ENCODE peak calls at places on chromosomes 1 and 21, in seven cellular contexts. T is KBM-7; Y is COLO829; W is hepatocyte; O is stimulated activated naive CD8-positive, alpha-beta T cell treated with anti-CD3 and anti-CD28 coated beads, Interleukin-15, Interleukin-2, amounts not matched to agents 100 U/mL and 50 U/mL, for 24 hours; L is NCI-H526 treated with DMSO at 0.1 percent for 48 hours; S is activated naive CD4-positive, alpha-beta T cell. E is an unnamed sample.

GRCh38 chr1:160069460-160070231 is at the start of gene KCNJ10:
- DNase-seq in L (no peak), W (no peak), O (no peak), Y (no peak), T (no peak), S (no peak), E (no peak)

GRCh38 chr21:39601194-39601940 is 11.4 kb upstream of the B3GALT5 start:
- DNase-seq in L (no peak), S (no peak), O (no peak), Y (no peak), W (no peak), T (no peak), E (no peak)

GRCh38 chr21:31526040-31526439 is 133.5 kb upstream of the SOD1 start:
- DNase-seq in W (no peak), O (no peak), S (no peak), Y (peak), T (no peak), L (no peak), E (no peak)

GRCh38 chr1:21508580-21509350 is 458 bp upstream of the ALPL start:
- DNase-seq in W (peak), S (peak), L (peak), T (peak), Y (no peak), O (peak), E (no peak)

GRCh38 chr1:145960468-145961108 is 2.8 kb upstream of the LIX1L start:
- DNase-seq in W (peak), O (peak), Y (peak), T (peak), S (peak), L (peak), E (no peak)

GRCh38 chr1:115727706-115728249 is 40.7 kb downstream of the CASQ2 start:
- DNase-seq in O (no peak), S (no peak), W (peak), L (no peak), Y (peak), T (peak), E (no peak)

GRCh38 chr1:205226868-205227583 is 720 bp upstream of the TMCC2 start:
- DNase-seq in Y (peak), W (no peak), O (no peak), T (no peak), L (no peak), S (no peak), E (peak)

GRCh38 chr1:61226791-61227567 is 144.6 kb downstream of the NFIA start:
- DNase-seq in T (no peak), S (no peak), L (no peak), O (no peak), W (no peak), Y (no peak), E (no peak)

GRCh38 chr1:3049164-3049563 is 19.8 kb upstream of the PRDM16 start:
- DNase-seq in S (no peak), Y (no peak), T (no peak), O (no peak), L (no peak), W (no peak), E (no peak)

GRCh38 chr1:171221665-171222591 is 26.4 kb upstream of the FMO1 start:
- DNase-seq in W (no peak), Y (no peak), O (no peak), L (no peak), S (no peak), T (no peak), E (no peak)

GRCh38 chr1:243587823-243588560 is 262.1 kb downstream of the AKT3 start:
- DNase-seq in W (no peak), T (no peak), L (no peak), S (no peak), Y (no peak), O (no peak), E (no peak)

GRCh38 chr1:18409609-18410237 is 71.0 kb upstream of the KLHDC7A start:
- DNase-seq in O (no peak), W (no peak), S (no peak), T (no peak), L (no peak), Y (no peak), E (no peak)

GRCh38 chr1:159823401-159823800 is 3.3 kb upstream of the SLAMF8 start:
- DNase-seq in O (no peak), L (peak), Y (no peak), S (no peak), T (no peak), W (no peak), E (no peak)

GRCh38 chr1:72690871-72691270 is 408.5 kb upstream of the NEGR1 start:
- DNase-seq in S (no peak), L (no peak), W (no peak), O (no peak), T (no peak), Y (no peak), E (no peak)

GRCh38 chr21:42475526-42476492 is 20.2 kb downstream of the RSPH1 start:
- DNase-seq in S (no peak), O (no peak), Y (no peak), L (no peak), T (no peak), W (no peak), E (no peak)

GRCh38 chr1:246444611-246445010 is 62.5 kb downstream of the SMYD3 start:
- DNase-seq in S (no peak), W (no peak), T (no peak), Y (no peak), O (no peak), L (no peak), E (no peak)

GRCh38 chr21:29018540-29018939 is 609 bp downstream of the RWDD2B start:
- DNase-seq in L (no peak), Y (no peak), W (no peak), S (no peak), O (no peak), T (peak), E (no peak)

GRCh38 chr1:117371436-117372151 is 4.3 kb downstream of the MAN1A2 start:
- DNase-seq in Y (no peak), O (no peak), T (no peak), L (no peak), W (no peak), S (no peak), E (no peak)

GRCh38 chr1:23444104-23444533 is 19.6 kb upstream of the TCEA3 start:
- DNase-seq in S (no peak), T (peak), O (no peak), Y (no peak), L (no peak), W (peak), E (no peak)

GRCh38 chr1:195462646-195463045 is 1145.6 kb downstream of the KCNT2 start:
- DNase-seq in W (no peak), T (no peak), L (no peak), S (no peak), Y (no peak), O (no peak), E (no peak)

GRCh38 chr1:224544711-224545110 is 71.4 kb upstream of the CNIH3 start:
- DNase-seq in O (no peak), S (no peak), Y (no peak), T (no peak), W (no peak), L (no peak), E (no peak)

GRCh38 chr1:53079251-53079650 is 17.2 kb downstream of the PODN start:
- DNase-seq in S (no peak), Y (no peak), O (no peak), W (no peak), T (no peak), L (no peak), E (no peak)